ENCODE peak calls at places on chromosome 14, in seven cellular contexts. One of them, this sample, is unnamed.

GRCh38 chr14:95197498-95198010 is 40.2 kb upstream of the DICER1 start:
- DNase-seq in hypothalamus: no peak
- DNase-seq in stimulated activated CD4-positive, alpha-beta T cell treated with anti-CD3 and anti-CD28 coated beads, Interleukin-1b, Interleukin-23, amount 100 ng/mL, for 24 hours: no peak
- DNase-seq in pancreas: no peak
- DNase-seq in HT-29: peak
- DNase-seq in left ventricle myocardium inferior: no peak
- DNase-seq in Right ventricle myocardium superior: no peak
- DNase-seq in this sample: peak

GRCh38 chr14:90714811-90715210 is 101.4 kb downstream of the TTC7B start:
- DNase-seq in HT-29: no peak
- DNase-seq in hypothalamus: no peak
- DNase-seq in Right ventricle myocardium superior: no peak
- DNase-seq in stimulated activated CD4-positive, alpha-beta T cell treated with anti-CD3 and anti-CD28 coated beads, Interleukin-1b, Interleukin-23, amount 100 ng/mL, for 24 hours: no peak
- DNase-seq in pancreas: no peak
- DNase-seq in left ventricle myocardium inferior: no peak
- DNase-seq in this sample: no peak

GRCh38 chr14:89849931-89850330 is 104.6 kb downstream of the EFCAB11 start:
- DNase-seq in hypothalamus: no peak
- DNase-seq in stimulated activated CD4-positive, alpha-beta T cell treated with anti-CD3 and anti-CD28 coated beads, Interleukin-1b, Interleukin-23, amount 100 ng/mL, for 24 hours: no peak
- DNase-seq in HT-29: no peak
- DNase-seq in left ventricle myocardium inferior: no peak
- DNase-seq in Right ventricle myocardium superior: no peak
- DNase-seq in pancreas: no peak
- DNase-seq in this sample: no peak

GRCh38 chr14:104783484-104784217 is 11.9 kb downstream of the AKT1 start:
- DNase-seq in stimulated activated CD4-positive, alpha-beta T cell treated with anti-CD3 and anti-CD28 coated beads, Interleukin-1b, Interleukin-23, amount 100 ng/mL, for 24 hours: no peak
- DNase-seq in hypothalamus: no peak
- DNase-seq in HT-29: no peak
- DNase-seq in pancreas: no peak
- DNase-seq in left ventricle myocardium inferior: no peak
- DNase-seq in Right ventricle myocardium superior: no peak
- DNase-seq in this sample: no peak

GRCh38 chr14:94342334-94342934 is 19.3 kb upstream of the SERPINA6 start:
- DNase-seq in Right ventricle myocardium superior: peak
- DNase-seq in stimulated activated CD4-positive, alpha-beta T cell treated with anti-CD3 and anti-CD28 coated beads, Interleukin-1b, Interleukin-23, amount 100 ng/mL, for 24 hours: no peak
- DNase-seq in hypothalamus: no peak
- DNase-seq in left ventricle myocardium inferior: peak
- DNase-seq in HT-29: peak
- DNase-seq in pancreas: peak
- DNase-seq in this sample: peak

GRCh38 chr14:103558071-103558882 is 4.2 kb downstream of the BAG5 start:
- DNase-seq in pancreas: no peak
- DNase-seq in stimulated activated CD4-positive, alpha-beta T cell treated with anti-CD3 and anti-CD28 coated beads, Interleukin-1b, Interleukin-23, amount 100 ng/mL, for 24 hours: no peak
- DNase-seq in left ventricle myocardium inferior: peak
- DNase-seq in hypothalamus: no peak
- DNase-seq in HT-29: no peak
- DNase-seq in Right ventricle myocardium superior: peak
- DNase-seq in this sample: no peak

GRCh38 chr14:90416649-90417237 is 19.9 kb downstream of the CALM1 start:
- DNase-seq in left ventricle myocardium inferior: no peak
- DNase-seq in pancreas: no peak
- DNase-seq in stimulated activated CD4-positive, alpha-beta T cell treated with anti-CD3 and anti-CD28 coated beads, Interleukin-1b, Interleukin-23, amount 100 ng/mL, for 24 hours: no peak
- DNase-seq in Right ventricle myocardium superior: no peak
- DNase-seq in hypothalamus: no peak
- DNase-seq in HT-29: no peak
- DNase-seq in this sample: no peak

GRCh38 chr14:65469903-65470302 is 57.4 kb downstream of the FUT8 start:
- DNase-seq in stimulated activated CD4-positive, alpha-beta T cell treated with anti-CD3 and anti-CD28 coated beads, Interleukin-1b, Interleukin-23, amount 100 ng/mL, for 24 hours: no peak
- DNase-seq in hypothalamus: no peak
- DNase-seq in HT-29: no peak
- DNase-seq in Right ventricle myocardium superior: no peak
- DNase-seq in pancreas: no peak
- DNase-seq in left ventricle myocardium inferior: no peak
- DNase-seq in this sample: no peak

GRCh38 chr14:20458031-20458789 is 3.0 kb downstream of the PIP4P1 start:
- DNase-seq in HT-29: no peak
- DNase-seq in pancreas: no peak
- DNase-seq in stimulated activated CD4-positive, alpha-beta T cell treated with anti-CD3 and anti-CD28 coated beads, Interleukin-1b, Interleukin-23, amount 100 ng/mL, for 24 hours: no peak
- DNase-seq in Right ventricle myocardium superior: no peak
- DNase-seq in hypothalamus: no peak
- DNase-seq in left ventricle myocardium inferior: no peak
- DNase-seq in this sample: no peak

GRCh38 chr14:31939934-31940333 is 137.2 kb upstream of the ARHGAP5 start:
- DNase-seq in hypothalamus: no peak
- DNase-seq in stimulated activated CD4-positive, alpha-beta T cell treated with anti-CD3 and anti-CD28 coated beads, Interleukin-1b, Interleukin-23, amount 100 ng/mL, for 24 hours: no peak
- DNase-seq in HT-29: no peak
- DNase-seq in Right ventricle myocardium superior: no peak
- DNase-seq in left ventricle myocardium inferior: no peak
- DNase-seq in pancreas: no peak
- DNase-seq in this sample: no peak

GRCh38 chr14:20632448-20632830 is 9.1 kb downstream of the OR6S1 start:
- DNase-seq in Right ventricle myocardium superior: no peak
- DNase-seq in left ventricle myocardium inferior: no peak
- DNase-seq in hypothalamus: no peak
- DNase-seq in pancreas: no peak
- DNase-seq in HT-29: peak
- DNase-seq in stimulated activated CD4-positive, alpha-beta T cell treated with anti-CD3 and anti-CD28 coated beads, Interleukin-1b, Interleukin-23, amount 100 ng/mL, for 24 hours: no peak
- DNase-seq in this sample: no peak

GRCh38 chr14:37013116-37013515 is 159.3 kb downstream of the SLC25A21 start:
- DNase-seq in stimulated activated CD4-positive, alpha-beta T cell treated with anti-CD3 and anti-CD28 coated beads, Interleukin-1b, Interleukin-23, amount 100 ng/mL, for 24 hours: no peak
- DNase-seq in hypothalamus: no peak
- DNase-seq in HT-29: no peak
- DNase-seq in left ventricle myocardium inferior: no peak
- DNase-seq in pancreas: no peak
- DNase-seq in Right ventricle myocardium superior: no peak
- DNase-seq in this sample: no peak

GRCh38 chr14:22836301-22837058 is at the start of gene MMP14:
- DNase-seq in pancreas: peak
- DNase-seq in hypothalamus: no peak
- DNase-seq in left ventricle myocardium inferior: peak
- DNase-seq in Right ventricle myocardium superior: peak
- DNase-seq in HT-29: no peak
- DNase-seq in stimulated activated CD4-positive, alpha-beta T cell treated with anti-CD3 and anti-CD28 coated beads, Interleukin-1b, Interleukin-23, amount 100 ng/mL, for 24 hours: no peak
- DNase-seq in this sample: no peak

GRCh38 chr14:61101803-61102548 is 120.9 kb downstream of the SLC38A6 start:
- DNase-seq in stimulated activated CD4-positive, alpha-beta T cell treated with anti-CD3 and anti-CD28 coated beads, Interleukin-1b, Interleukin-23, amount 100 ng/mL, for 24 hours: no peak
- DNase-seq in left ventricle myocardium inferior: no peak
- DNase-seq in hypothalamus: no peak
- DNase-seq in HT-29: peak
- DNase-seq in pancreas: no peak
- DNase-seq in Right ventricle myocardium superior: no peak
- DNase-seq in this sample: no peak

GRCh38 chr14:68148276-68148675 is 328.7 kb downstream of the RAD51B start:
- DNase-seq in HT-29: no peak
- DNase-seq in Right ventricle myocardium superior: no peak
- DNase-seq in left ventricle myocardium inferior: no peak
- DNase-seq in stimulated activated CD4-positive, alpha-beta T cell treated with anti-CD3 and anti-CD28 coated beads, Interleukin-1b, Interleukin-23, amount 100 ng/mL, for 24 hours: no peak
- DNase-seq in hypothalamus: no peak
- DNase-seq in pancreas: no peak
- DNase-seq in this sample: no peak

GRCh38 chr14:105418269-105419054 is 1.2 kb upstream of the MTA1 start:
- DNase-seq in pancreas: no peak
- DNase-seq in Right ventricle myocardium superior: no peak
- DNase-seq in left ventricle myocardium inferior: no peak
- DNase-seq in HT-29: no peak
- DNase-seq in stimulated activated CD4-positive, alpha-beta T cell treated with anti-CD3 and anti-CD28 coated beads, Interleukin-1b, Interleukin-23, amount 100 ng/mL, for 24 hours: no peak
- DNase-seq in hypothalamus: no peak
- DNase-seq in this sample: no peak

GRCh38 chr14:55336161-55336560 is 64.9 kb downstream of the FBXO34 start:
- DNase-seq in Right ventricle myocardium superior: no peak
- DNase-seq in stimulated activated CD4-positive, alpha-beta T cell treated with anti-CD3 and anti-CD28 coated beads, Interleukin-1b, Interleukin-23, amount 100 ng/mL, for 24 hours: no peak
- DNase-seq in hypothalamus: no peak
- DNase-seq in pancreas: no peak
- DNase-seq in HT-29: peak
- DNase-seq in left ventricle myocardium inferior: no peak
- DNase-seq in this sample: no peak

GRCh38 chr14:104224516-104225281 is 86.3 kb downstream of the KIF26A start:
- DNase-seq in stimulated activated CD4-positive, alpha-beta T cell treated with anti-CD3 and anti-CD28 coated beads, Interleukin-1b, Interleukin-23, amount 100 ng/mL, for 24 hours: peak
- DNase-seq in HT-29: no peak
- DNase-seq in pancreas: no peak
- DNase-seq in left ventricle myocardium inferior: no peak
- DNase-seq in Right ventricle myocardium superior: no peak
- DNase-seq in hypothalamus: no peak
- DNase-seq in this sample: no peak

GRCh38 chr14:23481992-23482813 is 12.7 kb downstream of the NGDN start:
- DNase-seq in Right ventricle myocardium superior: no peak
- DNase-seq in pancreas: no peak
- DNase-seq in HT-29: no peak
- DNase-seq in left ventricle myocardium inferior: no peak
- DNase-seq in hypothalamus: no peak
- DNase-seq in stimulated activated CD4-positive, alpha-beta T cell treated with anti-CD3 and anti-CD28 coated beads, Interleukin-1b, Interleukin-23, amount 100 ng/mL, for 24 hours: no peak
- DNase-seq in this sample: no peak

GRCh38 chr14:49497725-49498348 is 88.3 kb downstream of the RPS29 start:
- DNase-seq in Right ventricle myocardium superior: no peak
- DNase-seq in stimulated activated CD4-positive, alpha-beta T cell treated with anti-CD3 and anti-CD28 coated beads, Interleukin-1b, Interleukin-23, amount 100 ng/mL, for 24 hours: no peak
- DNase-seq in left ventricle myocardium inferior: no peak
- DNase-seq in HT-29: peak
- DNase-seq in hypothalamus: no peak
- DNase-seq in pancreas: peak
- DNase-seq in this sample: peak

GRCh38 chr14:89138846-89139245 is 278.2 kb downstream of the FOXN3 start:
- DNase-seq in hypothalamus: no peak
- DNase-seq in stimulated activated CD4-positive, alpha-beta T cell treated with anti-CD3 and anti-CD28 coated beads, Interleukin-1b, Interleukin-23, amount 100 ng/mL, for 24 hours: no peak
- DNase-seq in left ventricle myocardium inferior: no peak
- DNase-seq in pancreas: no peak
- DNase-seq in HT-29: no peak
- DNase-seq in Right ventricle myocardium superior: no peak
- DNase-seq in this sample: no peak

GRCh38 chr14:102363182-102363952 is 626 bp downstream of the TECPR2 start:
- DNase-seq in hypothalamus: no peak
- DNase-seq in stimulated activated CD4-positive, alpha-beta T cell treated with anti-CD3 and anti-CD28 coated beads, Interleukin-1b, Interleukin-23, amount 100 ng/mL, for 24 hours: no peak
- DNase-seq in pancreas: no peak
- DNase-seq in HT-29: peak
- DNase-seq in left ventricle myocardium inferior: peak
- DNase-seq in Right ventricle myocardium superior: no peak
- DNase-seq in this sample: no peak

GRCh38 chr14:31893156-31893813 is 183.8 kb upstream of the ARHGAP5 start:
- DNase-seq in left ventricle myocardium inferior: no peak
- DNase-seq in Right ventricle myocardium superior: peak
- DNase-seq in HT-29: no peak
- DNase-seq in stimulated activated CD4-positive, alpha-beta T cell treated with anti-CD3 and anti-CD28 coated beads, Interleukin-1b, Interleukin-23, amount 100 ng/mL, for 24 hours: no peak
- DNase-seq in hypothalamus: peak
- DNase-seq in pancreas: no peak
- DNase-seq in this sample: peak

GRCh38 chr14:74754157-74754556 is 9.0 kb upstream of the YLPM1 start:
- DNase-seq in Right ventricle myocardium superior: no peak
- DNase-seq in left ventricle myocardium inferior: no peak
- DNase-seq in hypothalamus: no peak
- DNase-seq in HT-29: no peak
- DNase-seq in stimulated activated CD4-positive, alpha-beta T cell treated with anti-CD3 and anti-CD28 coated beads, Interleukin-1b, Interleukin-23, amount 100 ng/mL, for 24 hours: no peak
- DNase-seq in pancreas: no peak
- DNase-seq in this sample: no peak

GRCh38 chr14:79395061-79395460 is 816.2 kb downstream of the DIO2 start:
- DNase-seq in left ventricle myocardium inferior: no peak
- DNase-seq in hypothalamus: no peak
- DNase-seq in HT-29: no peak
- DNase-seq in pancreas: no peak
- DNase-seq in stimulated activated CD4-positive, alpha-beta T cell treated with anti-CD3 and anti-CD28 coated beads, Interleukin-1b, Interleukin-23, amount 100 ng/mL, for 24 hours: no peak
- DNase-seq in Right ventricle myocardium superior: no peak
- DNase-seq in this sample: no peak

GRCh38 chr14:56730468-56731145 is 79.7 kb downstream of the OTX2 start:
- DNase-seq in hypothalamus: no peak
- DNase-seq in left ventricle myocardium inferior: no peak
- DNase-seq in stimulated activated CD4-positive, alpha-beta T cell treated with anti-CD3 and anti-CD28 coated beads, Interleukin-1b, Interleukin-23, amount 100 ng/mL, for 24 hours: no peak
- DNase-seq in HT-29: no peak
- DNase-seq in Right ventricle myocardium superior: no peak
- DNase-seq in pancreas: no peak
- DNase-seq in this sample: no peak

GRCh38 chr14:101862711-101863110 is 101.2 kb downstream of the PPP2R5C start:
- DNase-seq in left ventricle myocardium inferior: no peak
- DNase-seq in HT-29: no peak
- DNase-seq in stimulated activated CD4-positive, alpha-beta T cell treated with anti-CD3 and anti-CD28 coated beads, Interleukin-1b, Interleukin-23, amount 100 ng/mL, for 24 hours: no peak
- DNase-seq in Right ventricle myocardium superior: no peak
- DNase-seq in hypothalamus: no peak
- DNase-seq in pancreas: no peak
- DNase-seq in this sample: no peak

GRCh38 chr14:37658174-37658573 is 62.7 kb downstream of the TTC6 start:
- DNase-seq in pancreas: no peak
- DNase-seq in hypothalamus: no peak
- DNase-seq in stimulated activated CD4-positive, alpha-beta T cell treated with anti-CD3 and anti-CD28 coated beads, Interleukin-1b, Interleukin-23, amount 100 ng/mL, for 24 hours: no peak
- DNase-seq in left ventricle myocardium inferior: no peak
- DNase-seq in Right ventricle myocardium superior: no peak
- DNase-seq in HT-29: peak
- DNase-seq in this sample: no peak

GRCh38 chr14:94041551-94042346 is 15.6 kb downstream of the OTUB2 start:
- DNase-seq in hypothalamus: no peak
- DNase-seq in Right ventricle myocardium superior: peak
- DNase-seq in HT-29: no peak
- DNase-seq in left ventricle myocardium inferior: peak
- DNase-seq in stimulated activated CD4-positive, alpha-beta T cell treated with anti-CD3 and anti-CD28 coated beads, Interleukin-1b, Interleukin-23, amount 100 ng/mL, for 24 hours: no peak
- DNase-seq in pancreas: no peak
- DNase-seq in this sample: no peak

GRCh38 chr14:65940056-65940735 is 527.7 kb downstream of the FUT8 start:
- DNase-seq in pancreas: no peak
- DNase-seq in left ventricle myocardium inferior: no peak
- DNase-seq in hypothalamus: no peak
- DNase-seq in HT-29: peak
- DNase-seq in stimulated activated CD4-positive, alpha-beta T cell treated with anti-CD3 and anti-CD28 coated beads, Interleukin-1b, Interleukin-23, amount 100 ng/mL, for 24 hours: no peak
- DNase-seq in Right ventricle myocardium superior: no peak
- DNase-seq in this sample: peak

GRCh38 chr14:74841230-74842207 is 34.4 kb downstream of the PROX2 start:
- DNase-seq in HT-29: no peak
- DNase-seq in left ventricle myocardium inferior: no peak
- DNase-seq in stimulated activated CD4-positive, alpha-beta T cell treated with anti-CD3 and anti-CD28 coated beads, Interleukin-1b, Interleukin-23, amount 100 ng/mL, for 24 hours: no peak
- DNase-seq in Right ventricle myocardium superior: no peak
- DNase-seq in hypothalamus: no peak
- DNase-seq in pancreas: no peak
- DNase-seq in this sample: no peak

GRCh38 chr14:95741051-95741490 is 27.1 kb upstream of the TCL1A start:
- DNase-seq in left ventricle myocardium inferior: no peak
- DNase-seq in stimulated activated CD4-positive, alpha-beta T cell treated with anti-CD3 and anti-CD28 coated beads, Interleukin-1b, Interleukin-23, amount 100 ng/mL, for 24 hours: no peak
- DNase-seq in hypothalamus: no peak
- DNase-seq in Right ventricle myocardium superior: no peak
- DNase-seq in pancreas: no peak
- DNase-seq in HT-29: no peak
- DNase-seq in this sample: peak

GRCh38 chr14:69046468-69046867 is 67.4 kb upstream of the ACTN1 start:
- DNase-seq in hypothalamus: no peak
- DNase-seq in HT-29: no peak
- DNase-seq in pancreas: no peak
- DNase-seq in stimulated activated CD4-positive, alpha-beta T cell treated with anti-CD3 and anti-CD28 coated beads, Interleukin-1b, Interleukin-23, amount 100 ng/mL, for 24 hours: no peak
- DNase-seq in Right ventricle myocardium superior: peak
- DNase-seq in left ventricle myocardium inferior: no peak
- DNase-seq in this sample: no peak

GRCh38 chr14:73754911-73755360 is 40.8 kb upstream of the PNMA1 start:
- DNase-seq in HT-29: peak
- DNase-seq in pancreas: no peak
- DNase-seq in hypothalamus: no peak
- DNase-seq in stimulated activated CD4-positive, alpha-beta T cell treated with anti-CD3 and anti-CD28 coated beads, Interleukin-1b, Interleukin-23, amount 100 ng/mL, for 24 hours: no peak
- DNase-seq in Right ventricle myocardium superior: peak
- DNase-seq in left ventricle myocardium inferior: peak
- DNase-seq in this sample: no peak

GRCh38 chr14:105045710-105046326 is 19.4 kb downstream of the GPR132 start:
- DNase-seq in HT-29: peak
- DNase-seq in hypothalamus: peak
- DNase-seq in pancreas: peak
- DNase-seq in Right ventricle myocardium superior: peak
- DNase-seq in left ventricle myocardium inferior: peak
- DNase-seq in stimulated activated CD4-positive, alpha-beta T cell treated with anti-CD3 and anti-CD28 coated beads, Interleukin-1b, Interleukin-23, amount 100 ng/mL, for 24 hours: peak
- DNase-seq in this sample: peak

GRCh38 chr14:33052899-33053400 is 114.3 kb downstream of the NPAS3 start:
- DNase-seq in HT-29: no peak
- DNase-seq in left ventricle myocardium inferior: no peak
- DNase-seq in Right ventricle myocardium superior: no peak
- DNase-seq in hypothalamus: no peak
- DNase-seq in pancreas: no peak
- DNase-seq in stimulated activated CD4-positive, alpha-beta T cell treated with anti-CD3 and anti-CD28 coated beads, Interleukin-1b, Interleukin-23, amount 100 ng/mL, for 24 hours: no peak
- DNase-seq in this sample: no peak

GRCh38 chr14:87896393-87897380 is 96.3 kb downstream of the GALC start:
- DNase-seq in HT-29: peak
- DNase-seq in hypothalamus: no peak
- DNase-seq in left ventricle myocardium inferior: no peak
- DNase-seq in Right ventricle myocardium superior: no peak
- DNase-seq in stimulated activated CD4-positive, alpha-beta T cell treated with anti-CD3 and anti-CD28 coated beads, Interleukin-1b, Interleukin-23, amount 100 ng/mL, for 24 hours: no peak
- DNase-seq in pancreas: no peak
- DNase-seq in this sample: peak

GRCh38 chr14:37413050-37413449 is 182.0 kb downstream of the FOXA1 start:
- DNase-seq in left ventricle myocardium inferior: no peak
- DNase-seq in Right ventricle myocardium superior: no peak
- DNase-seq in stimulated activated CD4-positive, alpha-beta T cell treated with anti-CD3 and anti-CD28 coated beads, Interleukin-1b, Interleukin-23, amount 100 ng/mL, for 24 hours: no peak
- DNase-seq in hypothalamus: no peak
- DNase-seq in HT-29: no peak
- DNase-seq in pancreas: no peak
- DNase-seq in this sample: no peak